ENCODE peak calls at places on chromosome 20, in six cellular contexts. V is SK-N-SH, N is right atrium auricular region, K is substantia nigra, T is right lobe of liver, D is fibroblast of lung. B is an unnamed sample.

GRCh38 chr20:37494301-37494700 is 26.7 kb upstream of the NNAT start:
- DNase-seq in D (no peak), V (no peak), N (no peak), K (no peak), T (peak), B (no peak)

GRCh38 chr20:51759769-51760510 is 8.2 kb downstream of the ATP9A start:
- DNase-seq in N (no peak), T (no peak), V (no peak), K (no peak), D (no peak), B (peak)

GRCh38 chr20:43936371-43936770 is 21.7 kb downstream of the TOX2 start:
- DNase-seq in T (no peak), N (no peak), D (peak), V (no peak), K (no peak), B (no peak)

GRCh38 chr20:37081717-37082289 is 14.0 kb downstream of the RBL1 start:
- DNase-seq in T (no peak), D (peak), V (peak), K (no peak), N (no peak), B (no peak)

GRCh38 chr20:1652960-1653359 is 4.6 kb downstream of the SIRPG start:
- DNase-seq in D (no peak), N (no peak), V (no peak), T (no peak), K (no peak), B (no peak)

GRCh38 chr20:13816757-13817156 is 31.9 kb downstream of the NDUFAF5 start:
- DNase-seq in V (no peak), N (no peak), K (no peak), D (no peak), T (no peak), B (no peak)

GRCh38 chr20:63096681-63097335 is 90.0 kb upstream of the BHLHE23 start:
- DNase-seq in K (no peak), T (peak), N (no peak), V (no peak), D (no peak), B (peak)

GRCh38 chr20:4550740-4551139 is 171.0 kb upstream of the PRND start:
- DNase-seq in N (no peak), K (no peak), V (no peak), D (no peak), T (no peak), B (no peak)

GRCh38 chr20:11200423-11200822 is 526.6 kb upstream of the JAG1 start:
- DNase-seq in T (no peak), V (no peak), K (no peak), N (no peak), D (no peak), B (no peak)

GRCh38 chr20:52035498-52035897 is 156.1 kb downstream of the ZFP64 start:
- DNase-seq in V (no peak), D (no peak), K (no peak), N (no peak), T (no peak), B (no peak)

GRCh38 chr20:62239278-62239879 is 1.1 kb downstream of the OSBPL2 start:
- DNase-seq in V (no peak), D (no peak), T (no peak), N (no peak), K (no peak), B (peak)

GRCh38 chr20:44648579-44648978 is 2.9 kb downstream of the ADA start:
- DNase-seq in V (no peak), T (no peak), K (no peak), D (no peak), N (no peak), B (no peak)

GRCh38 chr20:56730003-56730402 is 100.9 kb downstream of the TFAP2C start:
- DNase-seq in T (no peak), K (no peak), D (no peak), V (no peak), N (no peak), B (no peak)

GRCh38 chr20:14947536-14947935 is 610.1 kb upstream of the FLRT3 start:
- DNase-seq in D (no peak), K (no peak), N (no peak), T (no peak), V (no peak), B (no peak)

GRCh38 chr20:33305591-33306057 is 22.6 kb downstream of the BPIFB1 start:
- DNase-seq in D (no peak), T (no peak), K (no peak), N (no peak), V (no peak), B (no peak)

GRCh38 chr20:23243791-23244190 is 106.8 kb upstream of the NXT1 start:
- DNase-seq in N (no peak), T (no peak), K (no peak), D (no peak), V (no peak), B (no peak)

GRCh38 chr20:64099086-64099786 is 8.1 kb downstream of the NPBWR2 start:
- DNase-seq in T (no peak), D (no peak), N (no peak), V (no peak), K (no peak), B (no peak)

GRCh38 chr20:61901421-61902212 is 164.1 kb downstream of the TAF4 start:
- DNase-seq in D (no peak), N (no peak), V (no peak), K (no peak), T (no peak), B (no peak)

GRCh38 chr20:49391404-49392245 is 90.8 kb downstream of the KCNB1 start:
- DNase-seq in V (no peak), D (no peak), K (no peak), T (no peak), N (no peak), B (no peak)

GRCh38 chr20:10521068-10521834 is 86.1 kb downstream of the SLX4IP start:
- DNase-seq in N (no peak), T (no peak), D (peak), K (no peak), V (no peak), B (peak)

GRCh38 chr20:62723351-62723750 is 14.7 kb downstream of the NTSR1 start:
- DNase-seq in D (peak), V (no peak), T (no peak), K (no peak), N (no peak), B (no peak)

GRCh38 chr20:3093861-3094361 is 9.4 kb upstream of the AVP start:
- DNase-seq in D (no peak), V (no peak), K (no peak), T (no peak), N (no peak), B (no peak)

GRCh38 chr20:19774086-19774933 is 16.3 kb downstream of the RIN2 start:
- DNase-seq in N (no peak), V (no peak), T (no peak), K (no peak), D (no peak), B (no peak)
- H3K27ac ChIP-seq in N (peak), V (no peak), T (no peak), K (peak), D (no peak), B (no peak)

GRCh38 chr20:19492116-19492515 is 265.9 kb upstream of the RIN2 start:
- DNase-seq in D (no peak), T (no peak), V (no peak), K (no peak), N (no peak), B (no peak)
- H3K27ac ChIP-seq in D (no peak), T (no peak), V (no peak), K (no peak), N (no peak), B (no peak)

DNA sequence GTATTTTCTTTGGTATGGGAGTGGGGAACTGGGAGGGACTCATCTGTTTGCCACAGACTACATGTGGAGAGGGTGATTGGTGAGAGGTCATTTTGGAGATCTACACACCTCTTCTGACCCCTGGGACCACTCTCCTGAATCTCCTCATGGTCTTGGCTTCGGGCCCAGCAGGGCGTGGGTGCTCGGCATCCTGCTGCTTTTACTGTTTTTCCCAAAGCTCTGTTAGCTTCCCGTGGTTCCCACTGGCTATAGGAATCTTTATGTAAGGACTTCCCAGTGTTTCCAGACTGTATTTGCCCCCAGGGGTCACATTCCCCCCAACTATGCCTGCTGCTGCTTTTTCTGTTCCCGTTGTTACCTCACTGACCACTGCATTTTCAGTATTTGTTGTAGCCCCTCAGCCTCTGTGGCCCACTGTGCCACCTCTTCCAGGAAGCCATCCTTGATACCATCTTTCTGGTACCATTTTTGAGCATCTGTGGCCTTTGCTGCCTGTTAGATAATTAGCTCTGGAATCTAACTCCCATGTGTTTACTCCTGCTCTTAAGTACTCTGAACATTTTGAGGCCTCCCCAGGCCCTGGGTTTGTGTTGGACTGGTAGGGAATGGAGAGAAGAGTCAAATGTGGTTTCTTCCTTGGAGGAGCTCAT is 14.9 kb downstream of the PLCG1 start:
- DNase-seq in V (no peak), N (no peak), D (no peak), K (no peak), T (no peak), B (peak)
- H3K27ac ChIP-seq in V (no peak), N (peak), D (no peak), K (no peak), T (no peak), B (no peak)

GRCh38 chr20:41080866-41081265 is 52.2 kb downstream of the TOP1 start:
- DNase-seq in D (peak), K (no peak), V (no peak), T (no peak), N (no peak), B (peak)
- H3K27ac ChIP-seq in D (no peak), K (no peak), V (no peak), T (no peak), N (no peak), B (peak)

GRCh38 chr20:59240006-59240405 is 60.4 kb upstream of the EDN3 start:
- DNase-seq in T (no peak), N (no peak), K (no peak), D (no peak), V (no peak), B (no peak)
- H3K27ac ChIP-seq in T (no peak), N (no peak), K (no peak), D (no peak), V (no peak), B (no peak)

GRCh38 chr20:17652411-17652810 is 29.6 kb downstream of the RRBP1 start:
- DNase-seq in V (no peak), D (no peak), N (no peak), K (no peak), T (peak), B (peak)
- H3K27ac ChIP-seq in V (no peak), D (no peak), N (no peak), K (no peak), T (no peak), B (peak)

GRCh38 chr20:542777-543368 is 717 bp downstream of the CSNK2A1 start:
- DNase-seq in K (no peak), T (peak), V (no peak), N (no peak), D (no peak), B (no peak)
- H3K27ac ChIP-seq in K (peak), T (peak), V (peak), N (peak), D (peak), B (peak)

DNA sequence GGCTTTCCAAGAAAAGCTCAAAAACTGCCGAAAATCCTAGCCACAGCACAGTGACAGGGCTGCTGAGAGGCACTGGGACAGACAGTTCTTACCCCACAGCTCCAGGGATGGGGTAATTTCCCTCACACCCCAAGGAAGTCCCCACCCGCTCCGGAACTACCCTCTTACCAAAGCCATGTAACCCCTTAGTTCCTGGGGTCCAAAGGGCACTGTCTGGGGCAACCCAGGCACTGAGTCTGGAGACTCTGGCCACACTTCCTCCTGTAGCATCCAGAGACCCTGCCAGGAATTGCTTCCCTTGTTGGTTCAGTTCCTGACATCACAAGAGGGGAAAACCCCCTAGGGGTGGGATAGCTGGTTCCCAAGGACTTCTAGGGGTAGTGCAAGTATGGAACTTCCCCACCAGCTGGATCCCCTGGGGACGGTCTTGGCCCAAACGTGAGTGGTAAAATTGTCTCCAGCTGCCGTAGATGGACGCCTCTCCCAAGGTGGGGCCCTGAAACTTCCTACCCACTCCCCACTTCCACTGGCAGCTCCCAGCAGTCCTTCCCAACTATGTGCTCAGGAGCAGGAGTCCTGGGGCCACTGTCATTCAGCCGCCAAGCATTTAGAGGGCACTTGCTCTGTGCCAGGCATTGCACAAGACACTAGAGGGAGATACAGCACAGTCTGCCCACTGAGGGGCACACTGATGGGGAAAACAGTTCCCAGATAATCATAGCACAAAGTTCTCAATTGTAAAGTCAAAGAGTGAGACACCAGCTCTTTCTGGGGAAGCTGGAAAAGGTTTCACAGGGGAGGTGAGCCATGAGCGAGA is 17.3 kb upstream of the HCK start:
- DNase-seq in V (no peak), D (no peak), T (no peak), N (peak), K (no peak), B (peak)
- H3K27ac ChIP-seq in V (no peak), D (no peak), T (no peak), N (no peak), K (no peak), B (no peak)

DNA sequence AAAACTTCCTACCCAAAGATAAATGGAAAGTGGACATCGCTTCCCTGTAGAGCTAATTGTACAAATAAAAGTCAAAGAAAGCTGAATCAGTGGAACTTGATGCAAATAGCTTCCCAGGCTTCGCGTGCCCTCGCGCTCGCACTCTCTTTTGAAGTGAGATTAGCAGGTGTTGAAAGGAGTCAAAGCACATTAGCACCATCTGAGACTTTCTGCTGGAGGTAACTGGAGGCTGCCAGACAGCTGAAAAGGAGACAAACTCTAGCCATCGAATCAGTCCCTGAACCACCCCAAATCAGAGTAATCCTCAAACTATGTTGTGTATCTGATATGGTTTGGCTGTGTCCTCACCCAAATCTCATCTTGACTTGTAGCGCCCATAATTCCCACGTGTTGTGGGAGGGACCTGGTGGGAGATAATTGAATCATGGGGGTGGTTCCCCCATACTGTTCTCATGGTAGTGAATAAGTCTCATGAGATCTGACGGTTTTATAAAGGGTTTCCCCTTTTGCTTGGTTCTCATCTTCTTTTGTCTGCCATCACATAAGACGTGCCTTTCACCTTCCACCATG is 23.7 kb downstream of the SULF2 start:
- DNase-seq in D (no peak), N (no peak), T (no peak), K (no peak), V (no peak), B (no peak)
- H3K27ac ChIP-seq in D (no peak), N (no peak), T (no peak), K (no peak), V (no peak), B (no peak)